ENCODE peak calls at places on chromosomes 7 and 10, in six cellular contexts. V is mammary epithelial cell, D is endothelial cell, P is upper lobe of left lung, Q is gastrocnemius medialis, A is cardiac fibroblast. E is an unnamed sample.

GRCh38 chr10:103193820-103194529 is 903 bp upstream of the NT5C2 start:
- DNase-seq in Q (no peak), P (no peak), V (no peak), D (no peak), A (peak), E (no peak)

GRCh38 chr10:117942261-117942660 is 104.5 kb downstream of the RAB11FIP2 start:
- DNase-seq in D (no peak), V (peak), P (no peak), Q (no peak), A (no peak), E (no peak)

GRCh38 chr10:98963608-98964007 is 272.0 kb downstream of the HPSE2 start:
- DNase-seq in A (no peak), P (no peak), V (peak), Q (no peak), D (no peak), E (no peak)

GRCh38 chr7:44379366-44380178 is 54.2 kb upstream of the CAMK2B start:
- DNase-seq in D (no peak), A (peak), Q (no peak), P (no peak), V (peak), E (no peak)

GRCh38 chr10:35890970-35891330 is 248.9 kb upstream of the FZD8 start:
- DNase-seq in D (no peak), P (no peak), Q (no peak), V (no peak), A (no peak), E (no peak)

GRCh38 chr10:74223755-74224530 is 72.9 kb downstream of the ADK start:
- DNase-seq in D (no peak), V (peak), A (peak), Q (no peak), P (no peak), E (no peak)

GRCh38 chr7:128410092-128410665 is 397 bp upstream of the IMPDH1 start:
- DNase-seq in V (peak), Q (no peak), D (peak), A (peak), P (peak), E (peak)

GRCh38 chr7:44046321-44047061 is 2.0 kb downstream of the DBNL start:
- DNase-seq in V (no peak), P (peak), A (no peak), Q (no peak), D (no peak), E (no peak)

GRCh38 chr10:21637795-21638194 is 103.8 kb downstream of the MLLT10 start:
- DNase-seq in P (no peak), V (no peak), A (no peak), Q (no peak), D (no peak), E (no peak)

GRCh38 chr7:29915481-29916215 is 74.0 kb downstream of the SCRN1 start:
- DNase-seq in A (no peak), Q (no peak), D (no peak), V (no peak), P (no peak), E (no peak)

GRCh38 chr10:110512461-110513187 is 14.9 kb downstream of the DUSP5 start:
- DNase-seq in Q (no peak), A (peak), V (peak), D (no peak), P (peak), E (no peak)

GRCh38 chr10:116053910-116054309 is 219.1 kb downstream of the GFRA1 start:
- DNase-seq in V (no peak), D (no peak), A (no peak), P (no peak), Q (peak), E (no peak)

GRCh38 chr10:92074126-92074887 is 150.7 kb downstream of the BTAF1 start:
- DNase-seq in V (no peak), P (no peak), A (peak), Q (no peak), D (no peak), E (no peak)

GRCh38 chr7:53504914-53505313 is 469.5 kb downstream of the POM121L12 start:
- DNase-seq in A (no peak), D (no peak), V (no peak), Q (no peak), P (no peak), E (no peak)

GRCh38 chr7:113404245-113404644 is 285.9 kb upstream of the SMIM30 start:
- DNase-seq in P (no peak), Q (no peak), A (no peak), D (peak), V (no peak), E (no peak)

GRCh38 chr7:34747176-34747781 is 89.3 kb downstream of the NPSR1 start:
- DNase-seq in P (no peak), V (no peak), D (no peak), Q (no peak), A (no peak), E (no peak)

DNA sequence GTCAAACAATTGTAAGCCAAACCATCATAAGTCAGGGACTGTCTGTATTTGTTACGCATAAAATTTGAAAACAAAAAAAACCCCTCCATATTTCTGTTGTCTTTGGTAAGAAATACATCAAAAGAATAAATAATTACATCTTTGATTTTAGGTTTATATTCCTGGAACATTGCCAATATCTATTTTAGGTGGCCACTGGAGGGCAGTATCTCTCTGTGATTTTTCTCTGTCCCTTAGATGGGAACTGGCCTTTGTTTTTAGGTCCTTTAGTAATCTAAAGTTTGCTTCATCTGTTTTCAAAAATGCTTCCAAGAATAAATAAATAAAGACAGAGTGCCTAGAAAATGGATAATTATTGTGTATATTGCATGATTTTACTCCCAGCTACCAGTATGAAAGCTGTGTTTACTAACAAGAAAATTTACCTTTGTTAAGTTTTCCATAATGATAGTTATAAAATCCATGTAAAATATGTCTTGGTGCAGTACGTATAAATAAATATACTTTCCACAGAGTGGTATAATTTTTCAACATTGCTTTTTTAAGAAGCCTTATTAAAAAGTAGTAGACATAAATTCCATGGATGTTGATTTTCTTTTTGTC is 64.2 kb downstream of the PHYHIPL start:
- DNase-seq in P (no peak), A (peak), Q (no peak), V (peak), D (peak), E (no peak)
- TF ChIP-seq CTCF in P (peak), A (peak), Q (peak), V (peak), D (peak), E (peak)

DNA sequence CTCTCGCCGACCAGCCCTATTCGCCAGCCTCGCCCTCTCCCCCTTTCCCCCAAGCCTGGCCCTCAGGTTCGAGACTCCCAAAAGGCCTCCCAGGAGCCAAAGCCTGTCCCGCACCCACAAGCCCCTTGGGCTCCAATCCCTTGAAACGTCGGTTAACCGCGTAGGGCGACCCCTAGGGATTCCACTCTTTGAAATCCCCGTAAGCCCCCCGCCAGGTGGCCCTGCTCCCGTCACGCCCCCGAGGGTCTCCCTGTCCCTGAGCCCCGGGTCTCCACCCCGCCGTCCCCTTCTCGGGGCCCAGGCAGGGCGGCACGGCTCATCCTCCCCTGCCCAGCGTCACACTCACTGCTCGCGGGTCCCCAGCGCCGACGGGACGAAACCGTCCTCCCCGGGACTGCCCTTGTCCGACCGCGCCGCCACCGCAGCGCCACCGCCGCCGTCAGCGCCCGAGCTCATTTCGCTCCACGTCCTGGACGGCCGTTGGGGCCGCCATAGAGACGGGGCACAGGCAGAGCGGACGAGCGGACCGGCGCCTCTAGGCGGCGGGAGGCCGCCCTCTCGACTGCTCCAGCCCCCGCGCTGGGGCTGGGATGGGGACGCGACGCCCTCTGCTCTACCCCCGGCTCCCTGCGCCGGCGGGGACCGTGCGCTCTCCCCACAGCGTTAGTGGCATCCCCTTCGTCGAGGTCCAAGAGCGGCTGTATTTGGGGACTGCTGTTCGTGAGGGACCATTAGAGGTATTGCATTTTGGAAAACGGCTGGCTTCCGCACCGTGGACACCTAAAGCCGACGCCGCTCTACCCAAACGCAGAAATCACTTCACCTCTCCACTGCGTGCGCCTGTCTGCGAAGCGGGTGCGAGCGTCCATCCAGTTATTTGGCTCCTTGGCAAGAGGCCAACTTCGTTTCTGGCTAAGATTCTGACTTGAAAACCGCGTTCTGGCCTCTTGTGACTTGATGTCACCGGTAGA is at the start of gene EEF1AKMT2:
- DNase-seq in D (peak), A (peak), P (peak), V (peak), Q (peak), E (peak)
- TF ChIP-seq CTCF in D (peak), A (peak), P (peak), V (no peak), Q (peak), E (peak)

GRCh38 chr7:141339603-141340002 is 211.6 kb upstream of the AGK start:
- DNase-seq in P (no peak), D (no peak), A (no peak), Q (no peak), V (no peak), E (no peak)

GRCh38 chr7:141333459-141333858 is 217.8 kb upstream of the AGK start:
- DNase-seq in A (no peak), Q (no peak), V (no peak), D (peak), P (no peak), E (no peak)

DNA sequence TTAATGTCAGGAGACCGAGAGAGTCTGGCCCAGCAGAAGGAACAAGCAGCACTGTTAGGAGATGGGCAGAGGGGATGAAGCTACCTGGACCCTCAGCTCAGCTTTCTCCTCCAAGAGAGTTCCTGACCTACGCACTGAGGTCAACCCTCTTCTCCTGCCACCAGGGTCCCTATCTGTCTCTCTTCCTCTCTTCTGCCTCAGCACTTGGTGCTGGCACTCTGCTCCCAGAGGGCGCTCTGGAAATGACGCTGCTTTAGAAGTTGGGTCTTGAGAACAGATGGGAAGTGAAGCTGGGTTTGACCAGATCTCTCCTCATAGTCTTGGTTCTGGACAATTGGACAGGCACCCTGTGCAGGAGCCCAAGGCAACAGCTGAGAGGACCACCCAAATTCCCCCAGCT is 216.0 kb upstream of the AGK start:
- DNase-seq in Q (no peak), V (no peak), D (no peak), A (no peak), P (no peak), E (no peak)
- TF ChIP-seq CTCF in Q (no peak), V (no peak), D (no peak), A (no peak), P (no peak), E (no peak)

GRCh38 chr7:147432068-147432467 is 1158.5 kb upstream of the C7orf33 start:
- DNase-seq in V (no peak), A (peak), Q (no peak), D (peak), P (no peak), E (no peak)
- TF ChIP-seq CTCF in V (no peak), A (peak), Q (no peak), D (no peak), P (no peak), E (no peak)

DNA sequence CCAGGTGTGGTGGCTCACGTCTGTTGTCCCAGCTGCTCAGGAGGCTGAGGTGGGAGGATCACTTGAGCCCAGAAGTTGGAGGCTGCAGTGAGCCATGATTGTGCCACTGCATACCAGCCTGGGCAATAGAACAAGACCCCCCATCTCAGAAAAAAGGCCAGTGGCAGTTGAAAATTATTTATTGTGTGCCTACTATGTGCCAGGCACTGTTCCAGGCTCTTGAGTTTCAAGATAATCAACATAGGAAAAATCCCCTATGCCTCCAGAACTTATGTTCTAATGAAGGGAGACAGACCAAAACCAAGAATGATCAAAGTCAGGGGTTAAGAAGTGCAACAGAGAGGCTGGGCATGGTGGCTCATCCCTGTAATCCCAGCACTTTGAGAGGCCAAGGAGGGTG is 42.4 kb upstream of the LMTK2 start:
- DNase-seq in A (no peak), Q (no peak), V (no peak), D (no peak), P (no peak), E (no peak)
- TF ChIP-seq CTCF in A (no peak), Q (no peak), V (no peak), D (no peak), P (no peak), E (no peak)

DNA sequence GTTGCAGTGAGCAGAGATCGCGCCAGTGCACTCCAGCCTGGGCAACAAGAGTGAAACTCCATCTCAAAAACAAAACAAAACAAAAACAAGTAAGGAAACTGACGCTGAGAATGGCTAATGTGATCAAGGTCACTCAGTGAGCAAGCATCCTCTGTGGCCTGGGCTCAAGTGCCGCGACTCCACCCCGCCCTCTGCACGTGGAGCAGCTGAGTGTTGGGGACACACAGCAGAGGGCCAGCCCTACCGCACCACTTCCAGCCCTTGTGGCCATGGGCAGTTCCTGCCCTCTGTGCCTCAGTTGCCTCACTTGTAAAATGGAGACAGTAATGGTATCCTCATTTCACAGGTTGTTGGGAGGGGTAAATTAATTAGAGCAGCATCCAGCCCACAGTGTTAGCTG is 21.0 kb upstream of the OPALIN start:
- DNase-seq in P (no peak), A (no peak), Q (no peak), D (no peak), V (no peak), E (no peak)
- TF ChIP-seq CTCF in P (no peak), A (no peak), Q (no peak), D (no peak), V (no peak), E (no peak)

DNA sequence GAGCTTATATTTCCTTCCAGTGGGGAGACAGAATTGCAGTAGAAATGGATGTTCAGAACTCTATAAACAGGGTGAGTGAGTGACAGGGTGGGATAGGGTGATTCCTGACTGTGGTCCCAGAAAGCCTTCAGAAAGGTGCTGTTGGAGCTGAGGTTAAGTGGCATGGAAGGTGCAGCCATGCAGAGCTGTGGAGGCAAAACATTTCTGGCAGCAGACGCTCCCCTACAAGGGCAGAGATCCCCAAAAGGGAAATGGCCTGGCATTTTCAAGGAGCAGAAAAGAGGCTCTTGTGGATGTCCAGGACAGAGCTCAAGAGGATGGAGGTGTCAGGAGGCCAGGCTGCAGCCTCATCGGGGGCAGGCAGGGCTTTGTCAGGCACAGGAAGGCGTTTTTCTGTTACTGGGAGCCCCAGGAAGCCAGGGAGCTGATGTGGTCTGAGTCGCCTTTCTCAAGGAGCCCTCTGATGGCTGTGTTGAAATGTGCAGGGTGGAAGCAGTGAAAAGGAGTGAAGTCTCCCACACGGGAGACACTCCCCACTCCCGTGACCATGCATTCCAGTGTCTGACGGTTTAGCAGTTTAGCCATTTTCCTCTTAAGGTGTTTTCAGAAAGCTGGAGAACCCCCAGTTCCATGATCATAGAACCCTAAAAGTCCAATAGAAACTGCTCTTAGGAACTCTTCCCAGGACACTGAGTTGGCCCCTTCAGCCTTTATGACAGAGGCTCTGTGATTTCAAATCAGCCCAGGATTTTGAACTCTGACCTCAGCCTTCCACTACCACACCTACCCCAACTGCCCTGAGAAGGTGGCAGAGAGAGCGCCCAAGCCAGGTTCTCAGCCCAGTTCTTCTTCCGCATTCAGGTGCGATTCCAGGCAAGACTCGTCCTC is 96.2 kb downstream of the C10orf105 start:
- DNase-seq in D (peak), Q (no peak), P (peak), V (no peak), A (peak), E (no peak)
- TF ChIP-seq CTCF in D (no peak), Q (no peak), P (no peak), V (no peak), A (peak), E (no peak)

DNA sequence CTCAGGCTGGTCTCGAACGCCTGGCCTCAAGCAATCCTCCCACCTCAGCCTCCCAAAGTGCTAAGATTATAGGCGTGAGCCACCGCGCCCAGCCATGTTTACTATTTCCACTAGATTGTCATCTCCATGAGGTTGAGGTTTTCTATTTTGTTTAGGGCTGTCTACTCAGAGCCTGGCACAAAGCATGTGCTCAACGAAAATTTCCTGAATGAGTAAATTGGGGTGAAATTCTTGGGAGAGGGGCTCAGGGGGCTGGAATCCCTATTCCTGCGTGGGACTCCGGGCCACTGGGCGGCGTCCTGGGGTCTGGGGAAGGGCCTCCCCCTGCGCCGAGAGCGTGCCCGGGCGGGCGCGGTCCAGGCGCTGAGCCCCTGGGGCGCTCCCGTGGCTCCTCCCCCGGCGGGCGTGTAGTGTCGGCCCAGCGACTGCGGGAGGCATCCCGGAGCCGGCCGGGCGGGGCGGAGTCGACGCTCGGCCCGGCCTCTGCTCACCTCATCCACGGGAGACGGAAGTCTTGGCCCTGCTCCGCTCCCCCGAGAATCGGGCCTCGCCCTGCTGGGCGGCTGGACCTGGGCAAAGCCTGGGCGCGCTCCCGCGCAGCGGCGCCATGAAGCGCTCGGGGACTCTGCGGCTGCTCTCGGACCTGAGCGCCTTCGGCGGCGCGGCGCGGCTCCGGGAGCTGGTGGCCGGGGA is at the start of gene HPS6:
- DNase-seq in A (peak), D (peak), V (peak), Q (peak), P (peak), E (peak)
- TF ChIP-seq CTCF in A (no peak), D (no peak), V (no peak), Q (peak), P (peak), E (no peak)

DNA sequence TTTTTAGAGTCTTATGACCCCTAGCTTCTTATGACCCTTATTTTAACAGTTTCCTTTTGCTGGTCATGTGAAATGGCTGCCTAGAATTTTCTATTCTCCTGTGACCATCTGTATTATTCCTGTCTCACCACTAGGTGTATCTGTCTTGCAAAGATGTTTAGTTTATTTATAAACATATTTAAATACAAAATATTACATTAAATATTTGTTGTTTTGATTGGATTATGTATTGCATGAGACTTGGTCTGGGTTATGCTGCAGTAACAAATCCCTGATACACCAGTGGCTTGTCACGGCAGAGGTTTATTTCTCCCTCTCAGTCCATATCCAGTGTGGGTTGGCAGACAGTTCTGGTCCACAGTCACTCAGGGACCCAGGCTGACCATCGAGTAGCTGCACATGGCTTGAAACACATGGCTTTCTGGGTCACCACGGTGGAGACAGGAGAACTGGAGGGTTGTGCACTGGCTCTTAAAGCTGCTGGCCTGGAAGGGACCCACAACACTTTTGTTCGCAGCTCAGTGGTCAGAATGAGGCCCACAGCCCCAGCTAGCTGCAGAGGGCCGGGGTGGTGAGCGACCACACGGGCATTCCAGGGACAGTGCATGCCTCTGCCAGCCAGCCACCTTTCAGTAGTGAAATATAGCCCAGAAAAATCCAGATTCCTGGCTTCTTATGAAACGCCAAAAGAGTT is 7.4 kb downstream of the RASSF4 start:
- DNase-seq in A (no peak), D (no peak), P (peak), V (no peak), Q (no peak), E (no peak)
- TF ChIP-seq CTCF in A (peak), D (peak), P (no peak), V (peak), Q (no peak), E (no peak)